ENCODE peak calls at places on chromosomes 6 and 20, in four cellular contexts. B is H1, P is HepG2, G is GM12878. T is an unnamed sample.

GRCh38 chr6:116672306-116672705 is 3.7 kb upstream of the ZUP1 start:
- DNase-seq in B (no peak), P (no peak), G (no peak), T (no peak)

GRCh38 chr6:25553502-25553901 is 98.5 kb upstream of the SCGN start:
- DNase-seq in B (no peak), P (no peak), G (no peak), T (no peak)

GRCh38 chr6:155417454-155417853 is 38.2 kb downstream of the NOX3 start:
- DNase-seq in B (no peak), P (no peak), G (no peak), T (no peak)

GRCh38 chr6:129701721-129702455 is 8.1 kb downstream of the ARHGAP18 start:
- DNase-seq in B (no peak), P (no peak), G (no peak), T (no peak)

GRCh38 chr6:165922309-165922794 is 245.3 kb downstream of the TBXT start:
- DNase-seq in B (no peak), P (no peak), G (no peak), T (no peak)

GRCh38 chr6:124958759-124959354 is 3.4 kb upstream of the RNF217 start:
- DNase-seq in B (no peak), P (no peak), G (no peak), T (no peak)

GRCh38 chr6:142796571-142796970 is 148.4 kb downstream of the HIVEP2 start:
- DNase-seq in B (no peak), P (no peak), G (no peak), T (no peak)

GRCh38 chr6:17714879-17715860 is 8.4 kb upstream of the NUP153 start:
- DNase-seq in B (no peak), P (no peak), G (no peak), T (no peak)

GRCh38 chr20:31418307-31418706 is 12.3 kb upstream of the DEFB121 start:
- DNase-seq in B (no peak), P (no peak), G (no peak), T (no peak)

GRCh38 chr6:151252626-151253025 is 12.9 kb downstream of the AKAP12 start:
- DNase-seq in B (no peak), P (no peak), G (no peak), T (peak; percentile 29)

GRCh38 chr6:151255811-151256210 is 16.0 kb downstream of the AKAP12 start:
- DNase-seq in B (no peak), P (no peak), G (no peak), T (no peak)

GRCh38 chr6:151257984-151258445 is 18.2 kb downstream of the AKAP12 start:
- DNase-seq in B (no peak), P (no peak), G (no peak), T (no peak)

GRCh38 chr6:151260191-151260590 is 20.4 kb downstream of the AKAP12 start:
- DNase-seq in B (no peak), P (no peak), G (no peak), T (no peak)

DNA sequence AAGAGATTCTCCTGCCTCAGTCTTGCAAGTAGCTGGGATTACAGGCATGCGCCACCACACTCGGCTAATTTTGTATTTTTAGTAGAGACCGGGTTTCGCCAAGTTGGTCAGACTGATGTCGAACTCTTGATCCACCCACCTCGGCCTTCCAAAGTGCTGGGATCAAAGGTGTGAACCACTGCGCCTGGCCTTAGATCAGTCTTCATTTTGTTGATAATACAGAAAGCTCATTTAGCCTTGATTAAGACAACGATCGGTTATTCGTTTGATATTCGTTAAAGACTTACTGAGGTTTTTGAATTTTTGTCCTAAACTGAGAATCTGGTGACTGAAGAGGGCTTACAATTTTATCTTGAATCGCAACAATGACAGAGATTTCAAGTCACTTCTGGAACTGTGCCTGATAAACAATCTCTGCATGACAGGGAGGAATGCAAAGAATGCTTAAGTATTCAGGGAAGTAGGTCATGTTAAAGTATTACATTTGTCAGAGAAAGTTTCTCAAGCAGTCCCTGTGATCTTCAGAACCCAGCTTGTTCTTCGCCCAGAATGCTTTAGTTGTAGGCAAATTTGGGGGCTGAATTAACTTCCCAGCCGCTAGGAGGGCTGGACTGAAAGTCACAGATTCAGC is 14.8 kb downstream of the AKAP12 start:
- DNase-seq in B (no peak), P (no peak), G (no peak), T (no peak)
- TF ChIP-seq TCF12 in B (no peak), P (no peak), G (no peak), T (no peak)

DNA sequence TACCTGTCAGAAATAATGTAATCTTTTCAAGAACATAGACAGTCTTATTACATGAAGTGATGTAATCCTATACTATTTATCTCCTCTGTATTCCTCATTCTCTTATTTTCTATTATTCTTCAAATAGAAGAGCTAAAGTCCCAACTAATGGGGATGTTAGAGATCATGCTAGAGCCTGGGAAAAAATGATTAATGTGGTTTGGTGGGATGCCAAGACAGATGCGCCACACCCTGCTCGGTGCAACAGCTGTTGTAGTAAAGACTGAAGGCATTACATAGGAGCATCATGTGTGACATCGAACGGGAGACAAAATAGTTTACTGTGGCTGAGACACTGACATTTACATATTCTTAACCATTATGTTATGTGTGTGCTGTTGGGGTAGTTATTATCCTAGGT is 155.1 kb downstream of the EYA4 start:
- DNase-seq in B (no peak), P (no peak), G (no peak), T (no peak)
- TF ChIP-seq TCF12 in B (no peak), P (no peak), G (no peak), T (no peak)

GRCh38 chr20:35120012-35120701 is 27.0 kb downstream of the EDEM2 start:
- DNase-seq in B (no peak), P (no peak), G (no peak), T (no peak)
- TF ChIP-seq TCF12 in B (no peak), P (no peak), G (no peak), T (no peak)

DNA sequence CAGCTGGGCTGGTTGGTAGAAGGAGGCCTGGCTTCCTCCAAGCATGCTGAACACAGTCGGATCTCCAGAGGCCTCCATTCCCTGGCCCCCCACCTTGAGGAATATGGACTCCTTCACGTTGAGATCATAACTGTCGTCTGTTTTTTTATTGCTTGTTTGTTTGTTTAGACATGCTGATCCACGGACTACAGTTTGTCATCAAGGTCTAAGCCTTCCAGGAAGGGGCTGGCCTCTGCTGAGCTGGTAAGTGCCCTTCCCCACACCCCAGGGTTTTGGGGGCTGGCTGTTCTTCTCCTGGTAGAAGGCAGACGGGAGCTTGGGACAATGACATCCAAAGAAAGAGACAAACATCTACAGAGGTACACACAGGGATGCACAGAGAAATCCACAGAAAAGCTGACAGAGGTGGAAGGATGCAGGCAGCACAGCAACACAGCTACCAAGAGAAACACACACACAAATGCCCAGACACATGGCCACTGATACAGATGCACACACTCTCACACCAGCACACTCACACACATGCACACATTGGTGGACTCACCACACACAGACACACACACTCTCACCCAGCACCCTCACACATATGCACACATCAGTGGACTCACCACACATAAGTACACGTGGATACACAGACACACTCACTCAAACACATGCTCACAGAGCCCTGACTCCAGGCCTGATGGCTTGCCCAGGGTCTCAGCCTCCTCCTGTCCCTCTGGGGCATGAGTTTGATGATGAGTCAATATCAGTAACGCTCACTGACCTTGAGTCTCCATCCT is 6.7 kb downstream of the BPIFA1 start:
- DNase-seq in B (no peak), P (no peak), G (no peak), T (no peak)
- TF ChIP-seq TCF12 in B (no peak), P (no peak), G (no peak), T (no peak)

GRCh38 chr6:16691328-16691727 is 69.9 kb downstream of the ATXN1 start:
- DNase-seq in B (no peak), P (no peak), G (no peak), T (no peak)

GRCh38 chr6:16694789-16695188 is 66.5 kb downstream of the ATXN1 start:
- DNase-seq in B (no peak), P (no peak), G (no peak), T (no peak)

GRCh38 chr6:16688984-16689636 is 72.2 kb downstream of the ATXN1 start:
- DNase-seq in B (no peak), P (no peak), G (no peak), T (no peak)

GRCh38 chr6:16687045-16687444 is 74.2 kb downstream of the ATXN1 start:
- DNase-seq in B (no peak), P (no peak), G (no peak), T (no peak)

DNA sequence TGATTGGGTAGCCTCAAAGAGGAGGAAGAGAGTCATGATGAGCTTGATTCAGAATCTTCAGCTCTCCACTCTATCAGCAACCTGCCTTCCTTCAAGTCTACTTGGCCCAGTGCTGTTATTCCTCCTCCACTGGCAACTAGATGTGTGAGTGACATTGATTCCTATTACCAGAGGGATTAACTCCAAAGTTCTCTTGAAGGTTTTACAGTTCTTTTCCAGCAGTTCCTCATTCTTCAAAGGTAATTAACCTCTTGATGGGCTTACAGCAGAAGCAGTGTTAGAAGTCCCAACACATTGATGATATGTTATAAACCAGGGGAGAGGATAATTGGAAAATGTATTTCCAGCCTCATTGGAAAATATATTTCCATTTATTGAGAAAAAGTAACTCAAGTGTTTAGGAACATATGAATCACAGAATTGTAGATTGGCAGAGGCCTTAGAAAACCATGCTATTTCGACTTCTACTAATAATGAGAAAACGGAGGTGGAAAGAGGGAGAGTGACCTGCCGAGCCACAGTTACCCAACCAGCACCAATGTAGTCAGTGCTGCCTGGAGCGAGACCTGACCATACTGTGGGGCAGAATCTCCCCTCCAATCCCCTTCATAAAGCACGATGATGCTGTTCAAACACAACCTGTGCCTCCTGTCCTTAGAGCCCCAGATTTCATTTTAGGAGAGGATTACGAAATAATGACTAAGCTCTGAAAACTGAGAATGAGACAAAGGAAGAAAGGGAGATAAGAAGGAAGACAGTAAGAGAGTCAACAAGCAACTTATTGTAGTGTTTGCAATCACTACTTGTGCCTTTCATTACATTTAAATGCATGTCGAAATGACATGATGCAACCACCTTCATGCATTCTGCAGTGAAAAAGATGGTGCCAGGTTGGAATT is 70.8 kb downstream of the ATXN1 start:
- DNase-seq in B (no peak), P (peak; percentile 72), G (no peak), T (no peak)
- TF ChIP-seq TCF12 in B (no peak), P (no peak), G (peak; percentile 18), T (no peak)

DNA sequence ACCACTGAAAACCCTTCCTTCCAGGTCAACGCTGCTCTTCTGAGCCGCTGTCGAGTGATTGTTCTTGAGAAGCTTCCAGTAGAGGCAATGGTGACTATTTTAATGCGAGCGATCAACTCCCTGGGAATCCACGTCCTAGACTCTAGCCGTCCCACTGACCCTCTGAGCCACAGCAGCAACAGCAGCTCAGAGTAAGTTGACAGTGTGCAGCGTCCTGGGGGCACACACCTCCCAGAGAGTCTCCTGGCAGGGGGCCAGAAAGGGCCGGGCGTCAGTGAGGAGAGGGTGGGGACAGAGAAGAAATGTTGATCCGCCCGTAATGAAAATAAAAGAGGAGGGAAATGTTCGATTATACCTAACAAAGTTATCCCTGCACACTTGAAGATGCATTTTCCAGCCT is 5.0 kb downstream of the WRNIP1 start:
- DNase-seq in B (no peak), P (no peak), G (no peak), T (peak; percentile 71)
- TF ChIP-seq TCF12 in B (no peak), P (no peak), G (no peak), T (no peak)

GRCh38 chr20:59733326-59733725 is 129.0 kb downstream of the PHACTR3 start:
- DNase-seq in B (no peak), P (no peak), G (no peak), T (no peak)
- TF ChIP-seq TCF12 in B (no peak), P (no peak), G (no peak), T (no peak)